ENCODE peak calls at places on chromosomes 6 and 20, in seven cellular contexts. One of them, this sample, is unnamed.

GRCh38 chr20:8156603-8157079 is 24.6 kb downstream of the PLCB1 start:
- DNase-seq in B cell: no peak
- DNase-seq in NB4: peak
- DNase-seq in CD8-positive, alpha-beta memory T cell: no peak
- DNase-seq in mucosa of gallbladder: no peak
- DNase-seq in lower leg skin: no peak
- DNase-seq in NCI-H1436: no peak
- DNase-seq in this sample: no peak

GRCh38 chr6:12963566-12963965 is 247.0 kb downstream of the PHACTR1 start:
- DNase-seq in CD8-positive, alpha-beta memory T cell: no peak
- DNase-seq in mucosa of gallbladder: no peak
- DNase-seq in lower leg skin: no peak
- DNase-seq in B cell: no peak
- DNase-seq in NCI-H1436: no peak
- DNase-seq in NB4: no peak
- DNase-seq in this sample: no peak

GRCh38 chr6:119333707-119334295 is 15.8 kb downstream of the MAN1A1 start:
- DNase-seq in mucosa of gallbladder: no peak
- DNase-seq in NB4: no peak
- DNase-seq in CD8-positive, alpha-beta memory T cell: peak
- DNase-seq in B cell: peak
- DNase-seq in NCI-H1436: no peak
- DNase-seq in lower leg skin: no peak
- DNase-seq in this sample: no peak

GRCh38 chr6:6678185-6678671 is 89.7 kb downstream of the LY86 start:
- DNase-seq in lower leg skin: peak
- DNase-seq in NB4: no peak
- DNase-seq in CD8-positive, alpha-beta memory T cell: no peak
- DNase-seq in NCI-H1436: peak
- DNase-seq in mucosa of gallbladder: no peak
- DNase-seq in B cell: no peak
- DNase-seq in this sample: no peak

GRCh38 chr6:84709121-84709520 is 55.3 kb downstream of the TBX18 start:
- DNase-seq in lower leg skin: no peak
- DNase-seq in CD8-positive, alpha-beta memory T cell: no peak
- DNase-seq in NCI-H1436: no peak
- DNase-seq in NB4: no peak
- DNase-seq in B cell: no peak
- DNase-seq in mucosa of gallbladder: no peak
- DNase-seq in this sample: no peak

GRCh38 chr6:81366970-81367369 is 385.5 kb downstream of the TENT5A start:
- DNase-seq in CD8-positive, alpha-beta memory T cell: no peak
- DNase-seq in lower leg skin: no peak
- DNase-seq in NB4: no peak
- DNase-seq in B cell: no peak
- DNase-seq in mucosa of gallbladder: no peak
- DNase-seq in NCI-H1436: no peak
- DNase-seq in this sample: no peak

GRCh38 chr20:51050636-51051035 is 27.7 kb upstream of the KCNG1 start:
- DNase-seq in mucosa of gallbladder: no peak
- DNase-seq in NB4: no peak
- DNase-seq in NCI-H1436: no peak
- DNase-seq in B cell: no peak
- DNase-seq in lower leg skin: no peak
- DNase-seq in CD8-positive, alpha-beta memory T cell: no peak
- DNase-seq in this sample: no peak

GRCh38 chr6:87436435-87436834 is 28.7 kb downstream of the CFAP206 start:
- DNase-seq in lower leg skin: no peak
- DNase-seq in NCI-H1436: no peak
- DNase-seq in B cell: peak
- DNase-seq in NB4: peak
- DNase-seq in CD8-positive, alpha-beta memory T cell: peak
- DNase-seq in mucosa of gallbladder: peak
- DNase-seq in this sample: peak

GRCh38 chr20:4100679-4101078 is 85.3 kb upstream of the RNF24 start:
- DNase-seq in B cell: no peak
- DNase-seq in CD8-positive, alpha-beta memory T cell: no peak
- DNase-seq in lower leg skin: no peak
- DNase-seq in mucosa of gallbladder: no peak
- DNase-seq in NB4: no peak
- DNase-seq in NCI-H1436: no peak
- DNase-seq in this sample: no peak

GRCh38 chr6:25024821-25025220 is 89.1 kb upstream of the RIPOR2 start:
- DNase-seq in lower leg skin: no peak
- DNase-seq in B cell: no peak
- DNase-seq in mucosa of gallbladder: no peak
- DNase-seq in CD8-positive, alpha-beta memory T cell: no peak
- DNase-seq in NB4: no peak
- DNase-seq in NCI-H1436: no peak
- DNase-seq in this sample: no peak

GRCh38 chr20:60057866-60058807 is 99.9 kb downstream of the CDH26 start:
- DNase-seq in CD8-positive, alpha-beta memory T cell: peak
- DNase-seq in lower leg skin: peak
- DNase-seq in NCI-H1436: peak
- DNase-seq in B cell: peak
- DNase-seq in NB4: peak
- DNase-seq in mucosa of gallbladder: no peak
- DNase-seq in this sample: peak

GRCh38 chr6:13331516-13332348 is 3.4 kb upstream of the TBC1D7 start:
- DNase-seq in mucosa of gallbladder: no peak
- DNase-seq in CD8-positive, alpha-beta memory T cell: peak
- DNase-seq in lower leg skin: no peak
- DNase-seq in NB4: peak
- DNase-seq in B cell: peak
- DNase-seq in NCI-H1436: peak
- DNase-seq in this sample: peak

GRCh38 chr20:2140561-2140960 is 38.9 kb downstream of the STK35 start:
- DNase-seq in NCI-H1436: no peak
- DNase-seq in CD8-positive, alpha-beta memory T cell: no peak
- DNase-seq in lower leg skin: no peak
- DNase-seq in B cell: no peak
- DNase-seq in NB4: no peak
- DNase-seq in mucosa of gallbladder: no peak
- DNase-seq in this sample: no peak

GRCh38 chr6:17986656-17987575 is 519 bp downstream of the KIF13A start:
- DNase-seq in lower leg skin: peak
- DNase-seq in mucosa of gallbladder: peak
- DNase-seq in B cell: peak
- DNase-seq in CD8-positive, alpha-beta memory T cell: no peak
- DNase-seq in NB4: peak
- DNase-seq in NCI-H1436: peak
- DNase-seq in this sample: no peak

GRCh38 chr6:125154184-125155135 is 887 bp downstream of the TPD52L1 start:
- DNase-seq in NB4: no peak
- DNase-seq in B cell: peak
- DNase-seq in NCI-H1436: no peak
- DNase-seq in mucosa of gallbladder: peak
- DNase-seq in lower leg skin: no peak
- DNase-seq in CD8-positive, alpha-beta memory T cell: no peak
- DNase-seq in this sample: no peak

GRCh38 chr6:170052991-170053821 is 237.7 kb downstream of the DLL1 start:
- DNase-seq in NB4: no peak
- DNase-seq in NCI-H1436: no peak
- DNase-seq in mucosa of gallbladder: no peak
- DNase-seq in B cell: no peak
- DNase-seq in lower leg skin: peak
- DNase-seq in CD8-positive, alpha-beta memory T cell: no peak
- DNase-seq in this sample: no peak

GRCh38 chr20:48040491-48040890 is 255.2 kb upstream of the SULF2 start:
- DNase-seq in B cell: no peak
- DNase-seq in NCI-H1436: peak
- DNase-seq in mucosa of gallbladder: no peak
- DNase-seq in CD8-positive, alpha-beta memory T cell: no peak
- DNase-seq in NB4: no peak
- DNase-seq in lower leg skin: no peak
- DNase-seq in this sample: no peak

GRCh38 chr6:151052021-151052646 is 186.6 kb downstream of the MTHFD1L start:
- DNase-seq in NCI-H1436: no peak
- DNase-seq in mucosa of gallbladder: no peak
- DNase-seq in CD8-positive, alpha-beta memory T cell: no peak
- DNase-seq in NB4: no peak
- DNase-seq in lower leg skin: no peak
- DNase-seq in B cell: no peak
- DNase-seq in this sample: no peak

GRCh38 chr6:35687658-35688604 is 784 bp downstream of the FKBP5 start:
- DNase-seq in CD8-positive, alpha-beta memory T cell: peak
- DNase-seq in mucosa of gallbladder: peak
- DNase-seq in NCI-H1436: peak
- DNase-seq in NB4: peak
- DNase-seq in B cell: peak
- DNase-seq in lower leg skin: no peak
- DNase-seq in this sample: no peak

GRCh38 chr6:129644567-129645015 is 65.4 kb downstream of the ARHGAP18 start:
- DNase-seq in mucosa of gallbladder: no peak
- DNase-seq in lower leg skin: no peak
- DNase-seq in NB4: no peak
- DNase-seq in B cell: no peak
- DNase-seq in CD8-positive, alpha-beta memory T cell: no peak
- DNase-seq in NCI-H1436: no peak
- DNase-seq in this sample: no peak

GRCh38 chr6:1499798-1500197 is 109.9 kb upstream of the FOXC1 start:
- DNase-seq in NCI-H1436: no peak
- DNase-seq in B cell: no peak
- DNase-seq in mucosa of gallbladder: no peak
- DNase-seq in lower leg skin: no peak
- DNase-seq in CD8-positive, alpha-beta memory T cell: no peak
- DNase-seq in NB4: no peak
- DNase-seq in this sample: no peak